ENCODE peak calls at places on chromosomes 5 and 9, in four cellular contexts. One of them, this sample, is unnamed.

GRCh38 chr5:1167361-1167727 is 34.1 kb upstream of the SLC6A19 start:
- DNase-seq in tibial nerve: no peak
- DNase-seq in glutamatergic neuron: no peak
- DNase-seq in natural killer cell: no peak
- DNase-seq in this sample: no peak

GRCh38 chr9:36798350-36799065 is 225.8 kb downstream of the MELK start:
- DNase-seq in tibial nerve: no peak
- DNase-seq in natural killer cell: no peak
- DNase-seq in glutamatergic neuron: no peak
- DNase-seq in this sample: no peak

GRCh38 chr9:107929439-107929838 is 439.9 kb upstream of the KLF4 start:
- DNase-seq in natural killer cell: no peak
- DNase-seq in tibial nerve: peak; percentile 49
- DNase-seq in glutamatergic neuron: no peak
- DNase-seq in this sample: no peak

GRCh38 chr5:136006767-136007251 is 22.0 kb upstream of the TGFBI start:
- DNase-seq in natural killer cell: no peak
- DNase-seq in tibial nerve: no peak
- DNase-seq in glutamatergic neuron: no peak
- DNase-seq in this sample: no peak

GRCh38 chr5:125607018-125607417 is 816.2 kb upstream of the GRAMD2B start:
- DNase-seq in tibial nerve: no peak
- DNase-seq in glutamatergic neuron: no peak
- DNase-seq in natural killer cell: no peak
- DNase-seq in this sample: no peak

GRCh38 chr9:70470050-70471015 is 55.9 kb upstream of the KLF9 start:
- DNase-seq in natural killer cell: no peak
- DNase-seq in tibial nerve: no peak
- DNase-seq in glutamatergic neuron: no peak
- DNase-seq in this sample: no peak

GRCh38 chr5:149608936-149609502 is 27.7 kb downstream of the ARHGEF37 start:
- DNase-seq in natural killer cell: no peak
- DNase-seq in glutamatergic neuron: no peak
- DNase-seq in tibial nerve: no peak
- DNase-seq in this sample: no peak

GRCh38 chr9:12085401-12085800 is 607.8 kb upstream of the TYRP1 start:
- DNase-seq in natural killer cell: no peak
- DNase-seq in glutamatergic neuron: no peak
- DNase-seq in tibial nerve: no peak
- DNase-seq in this sample: no peak

GRCh38 chr5:154313360-154314017 is 123.0 kb downstream of the GALNT10 start:
- DNase-seq in glutamatergic neuron: no peak
- DNase-seq in tibial nerve: no peak
- DNase-seq in natural killer cell: no peak
- DNase-seq in this sample: no peak

GRCh38 chr5:169521366-169521983 is 62.1 kb upstream of the SPDL1 start:
- DNase-seq in natural killer cell: no peak
- DNase-seq in tibial nerve: no peak
- DNase-seq in glutamatergic neuron: no peak
- DNase-seq in this sample: no peak

GRCh38 chr9:4866239-4866969 is 73.7 kb downstream of the RCL1 start:
- DNase-seq in tibial nerve: no peak
- DNase-seq in glutamatergic neuron: no peak
- DNase-seq in natural killer cell: no peak
- DNase-seq in this sample: no peak

GRCh38 chr9:89137548-89138462 is 40.8 kb downstream of the SHC3 start:
- DNase-seq in tibial nerve: peak; percentile 37
- DNase-seq in glutamatergic neuron: no peak
- DNase-seq in natural killer cell: no peak
- DNase-seq in this sample: no peak

GRCh38 chr9:98783518-98784226 is 12.7 kb downstream of the ANKS6 start:
- DNase-seq in tibial nerve: no peak
- DNase-seq in natural killer cell: no peak
- DNase-seq in glutamatergic neuron: no peak
- DNase-seq in this sample: no peak

GRCh38 chr5:99929067-99929805 is 605.9 kb upstream of the FAM174A start:
- DNase-seq in tibial nerve: no peak
- DNase-seq in glutamatergic neuron: no peak
- DNase-seq in natural killer cell: no peak
- DNase-seq in this sample: no peak

GRCh38 chr5:67287795-67288194 is 91.2 kb upstream of the CD180 start:
- DNase-seq in tibial nerve: no peak
- DNase-seq in natural killer cell: no peak
- DNase-seq in glutamatergic neuron: no peak
- DNase-seq in this sample: no peak

GRCh38 chr9:115121140-115121710 is 3.3 kb upstream of the TNC start:
- DNase-seq in natural killer cell: no peak
- DNase-seq in glutamatergic neuron: no peak
- DNase-seq in tibial nerve: no peak
- DNase-seq in this sample: no peak

GRCh38 chr5:57692582-57693487 is 210.2 kb upstream of the ACTBL2 start:
- DNase-seq in natural killer cell: no peak
- DNase-seq in tibial nerve: peak; percentile 52
- DNase-seq in glutamatergic neuron: peak; percentile 21
- DNase-seq in this sample: peak; percentile 14

GRCh38 chr9:137299938-137300337 is 2.1 kb downstream of the NRARP start:
- DNase-seq in natural killer cell: no peak
- DNase-seq in tibial nerve: no peak
- DNase-seq in glutamatergic neuron: peak; percentile 16
- DNase-seq in this sample: peak; percentile 11

GRCh38 chr5:34411470-34412346 is 244.4 kb upstream of the RAI14 start:
- DNase-seq in natural killer cell: no peak
- DNase-seq in glutamatergic neuron: peak; percentile 41
- DNase-seq in tibial nerve: peak; percentile 26
- DNase-seq in this sample: no peak

GRCh38 chr9:131385296-131385695 is 8.6 kb upstream of the PRRC2B start:
- DNase-seq in glutamatergic neuron: no peak
- DNase-seq in tibial nerve: no peak
- DNase-seq in natural killer cell: no peak
- DNase-seq in this sample: no peak
- TF ChIP-seq CTCF in glutamatergic neuron: no peak
- TF ChIP-seq CTCF in tibial nerve: no peak
- TF ChIP-seq CTCF in natural killer cell: no peak
- TF ChIP-seq CTCF in this sample: no peak

GRCh38 chr5:77282337-77283027 is 72.0 kb downstream of the PDE8B start:
- DNase-seq in glutamatergic neuron: no peak
- DNase-seq in natural killer cell: no peak
- DNase-seq in tibial nerve: no peak
- DNase-seq in this sample: no peak
- TF ChIP-seq CTCF in glutamatergic neuron: no peak
- TF ChIP-seq CTCF in natural killer cell: no peak
- TF ChIP-seq CTCF in tibial nerve: no peak
- TF ChIP-seq CTCF in this sample: no peak

GRCh38 chr5:92309336-92309991 is 926.3 kb upstream of the ARRDC3 start:
- DNase-seq in tibial nerve: no peak
- DNase-seq in natural killer cell: no peak
- DNase-seq in glutamatergic neuron: no peak
- DNase-seq in this sample: no peak
- TF ChIP-seq CTCF in tibial nerve: peak; percentile 23
- TF ChIP-seq CTCF in natural killer cell: no peak
- TF ChIP-seq CTCF in glutamatergic neuron: peak; percentile 72
- TF ChIP-seq CTCF in this sample: peak; percentile 65

GRCh38 chr5:158676642-158677489 is 422.9 kb downstream of the EBF1 start:
- DNase-seq in tibial nerve: no peak
- DNase-seq in natural killer cell: no peak
- DNase-seq in glutamatergic neuron: peak; percentile 38
- DNase-seq in this sample: no peak
- TF ChIP-seq CTCF in tibial nerve: no peak
- TF ChIP-seq CTCF in natural killer cell: no peak
- TF ChIP-seq CTCF in glutamatergic neuron: peak; percentile 20
- TF ChIP-seq CTCF in this sample: peak; percentile 56

DNA sequence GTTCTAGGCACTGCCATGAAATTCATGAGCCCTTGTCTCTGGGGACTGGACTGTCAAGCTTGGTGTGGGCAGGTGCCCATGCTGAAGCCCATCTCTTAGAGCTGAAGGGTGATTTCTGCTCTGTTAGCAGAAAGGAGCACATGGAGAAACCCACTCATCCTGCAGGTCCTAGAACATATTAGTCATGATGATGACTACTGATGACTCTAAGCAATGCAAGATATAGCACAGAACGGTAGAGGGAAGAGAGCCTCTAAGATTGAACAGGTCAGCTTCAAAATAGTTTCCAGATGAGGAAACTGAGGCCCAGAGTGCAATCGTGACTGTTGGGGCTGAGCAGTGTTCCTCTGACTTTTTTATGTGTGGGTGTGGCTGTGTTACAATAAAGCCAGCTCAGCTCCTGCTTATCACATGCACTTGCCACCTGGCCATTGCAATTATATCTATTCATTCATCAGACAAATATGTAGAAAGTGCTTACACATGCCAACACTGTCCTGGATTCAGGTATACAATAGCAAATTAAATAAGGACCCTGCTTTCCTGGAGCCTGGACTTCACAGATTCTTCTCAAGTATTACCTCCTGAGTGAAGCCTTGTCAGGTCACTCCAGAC is 140.2 kb upstream of the BRINP1 start:
- DNase-seq in natural killer cell: no peak
- DNase-seq in glutamatergic neuron: no peak
- DNase-seq in tibial nerve: no peak
- DNase-seq in this sample: no peak
- TF ChIP-seq CTCF in natural killer cell: no peak
- TF ChIP-seq CTCF in glutamatergic neuron: no peak
- TF ChIP-seq CTCF in tibial nerve: no peak
- TF ChIP-seq CTCF in this sample: no peak

GRCh38 chr9:18233311-18233710 is 240.6 kb upstream of the ADAMTSL1 start:
- DNase-seq in natural killer cell: no peak
- DNase-seq in tibial nerve: no peak
- DNase-seq in glutamatergic neuron: no peak
- DNase-seq in this sample: no peak

GRCh38 chr9:18235181-18235908 is 238.6 kb upstream of the ADAMTSL1 start:
- DNase-seq in natural killer cell: no peak
- DNase-seq in tibial nerve: no peak
- DNase-seq in glutamatergic neuron: no peak
- DNase-seq in this sample: no peak

GRCh38 chr9:18233776-18234445 is 240.0 kb upstream of the ADAMTSL1 start:
- DNase-seq in tibial nerve: no peak
- DNase-seq in glutamatergic neuron: no peak
- DNase-seq in natural killer cell: no peak
- DNase-seq in this sample: no peak

GRCh38 chr9:18228101-18228500 is 245.9 kb upstream of the ADAMTSL1 start:
- DNase-seq in tibial nerve: no peak
- DNase-seq in glutamatergic neuron: no peak
- DNase-seq in natural killer cell: no peak
- DNase-seq in this sample: no peak

DNA sequence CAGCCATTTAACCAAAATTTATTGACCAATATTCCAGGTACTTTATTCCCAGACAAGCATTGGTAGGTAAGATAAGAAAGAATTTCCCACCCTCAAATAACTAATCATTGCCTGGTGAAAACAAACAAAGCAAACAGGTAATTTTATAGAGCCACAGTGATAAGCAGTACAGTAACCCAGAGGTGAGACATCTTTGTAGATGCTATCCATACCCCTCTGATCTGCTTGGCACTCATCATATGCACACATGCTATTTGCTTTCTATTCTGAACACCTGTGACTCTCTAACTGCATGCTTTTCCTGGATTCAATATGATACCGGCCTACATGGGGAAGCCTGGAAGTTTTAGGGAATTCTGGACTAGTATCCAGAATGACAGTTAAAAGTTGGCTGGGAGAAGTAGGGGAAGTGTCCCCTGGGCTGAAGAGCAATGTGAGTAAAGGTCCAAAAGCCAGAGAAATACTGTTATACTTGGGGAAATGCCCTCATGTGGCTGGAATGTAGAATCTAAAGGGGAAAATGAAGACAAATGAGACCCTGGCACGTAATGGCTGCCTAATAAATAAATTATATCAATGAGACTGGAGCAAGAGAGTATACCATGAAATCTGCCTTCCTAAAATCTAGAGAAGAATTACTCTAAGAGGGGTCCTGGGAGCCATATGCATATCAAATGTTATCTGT is 243.8 kb upstream of the ADAMTSL1 start:
- DNase-seq in natural killer cell: no peak
- DNase-seq in tibial nerve: no peak
- DNase-seq in glutamatergic neuron: no peak
- DNase-seq in this sample: no peak
- TF ChIP-seq CTCF in natural killer cell: no peak
- TF ChIP-seq CTCF in tibial nerve: no peak
- TF ChIP-seq CTCF in glutamatergic neuron: no peak
- TF ChIP-seq CTCF in this sample: peak; percentile 11

DNA sequence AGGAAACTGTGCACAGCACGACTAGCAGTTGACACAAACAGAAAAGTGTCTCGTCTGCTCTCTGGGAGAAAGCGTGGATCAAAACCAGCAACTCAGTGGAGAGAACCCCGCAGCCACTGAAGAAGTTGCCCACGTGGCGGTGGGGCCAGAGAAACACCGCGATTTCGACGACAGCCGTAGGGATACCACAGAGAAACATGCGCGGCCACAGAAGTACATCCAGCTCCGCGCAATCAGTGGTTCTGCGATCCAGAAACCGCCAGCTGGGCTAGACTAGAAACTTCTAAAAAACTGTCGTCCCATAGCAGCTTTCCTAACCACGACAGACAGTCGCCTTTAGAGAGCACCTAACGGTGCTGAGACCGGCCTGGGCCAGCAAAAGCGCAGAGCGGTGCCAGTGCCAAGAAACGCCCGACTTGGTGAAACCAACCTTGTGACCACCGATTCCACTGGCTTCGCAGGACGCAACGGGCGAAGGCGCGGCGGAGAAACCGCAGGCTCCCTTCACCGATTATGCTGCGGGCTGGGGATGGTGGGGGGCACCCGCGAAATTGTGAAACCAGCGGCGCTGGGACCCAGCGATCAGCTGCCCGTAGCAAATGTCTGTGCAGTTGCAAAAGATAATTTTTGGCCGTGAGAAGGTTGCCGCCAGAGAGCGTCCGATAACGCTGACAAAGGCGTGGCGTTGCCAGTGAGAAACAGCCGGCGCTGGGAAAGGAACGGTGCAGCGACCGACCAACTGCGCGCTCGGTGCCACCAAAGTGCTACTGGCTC is 2.7 kb upstream of the ANXA2R start:
- DNase-seq in glutamatergic neuron: peak; percentile 65
- DNase-seq in natural killer cell: peak; percentile 69
- DNase-seq in tibial nerve: peak; percentile 55
- DNase-seq in this sample: no peak
- TF ChIP-seq CTCF in glutamatergic neuron: peak; percentile 2
- TF ChIP-seq CTCF in natural killer cell: no peak
- TF ChIP-seq CTCF in tibial nerve: peak; percentile 20
- TF ChIP-seq CTCF in this sample: no peak

DNA sequence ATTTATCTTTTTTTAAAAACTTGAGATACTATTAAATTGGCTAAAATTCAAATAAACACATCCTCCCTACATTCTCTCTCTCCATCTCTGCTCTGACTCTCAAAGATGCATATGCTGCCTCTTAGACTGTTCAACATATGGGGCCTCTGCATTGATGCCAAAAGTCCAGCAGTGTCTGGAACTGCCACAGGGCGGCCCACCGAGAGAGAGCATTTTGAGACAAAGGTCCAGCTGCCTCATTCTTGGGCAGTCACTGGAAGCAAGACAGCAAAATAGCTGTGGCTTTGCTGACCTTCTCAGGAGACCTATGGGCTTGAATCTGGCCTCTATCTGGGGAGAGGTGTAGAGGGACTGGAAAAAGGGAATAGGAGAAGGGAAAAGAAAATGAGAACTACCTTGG is 12.9 kb upstream of the TSSK1B start:
- DNase-seq in glutamatergic neuron: peak; percentile 81
- DNase-seq in natural killer cell: no peak
- DNase-seq in tibial nerve: no peak
- DNase-seq in this sample: no peak
- TF ChIP-seq CTCF in glutamatergic neuron: peak; percentile 74
- TF ChIP-seq CTCF in natural killer cell: no peak
- TF ChIP-seq CTCF in tibial nerve: no peak
- TF ChIP-seq CTCF in this sample: peak; percentile 41